ENCODE peak calls at places on chromosomes 7 and 10, in six cellular contexts. D, H, E, B, K and Q are unnamed samples.

GRCh38 chr7:131546583-131547111 is 9.8 kb downstream of the PODXL start:
- DNase-seq in K (peak; percentile 14), E (no peak), H (no peak), D (no peak), B (no peak), Q (peak; percentile 37)

GRCh38 chr7:131244259-131244852 is 83.3 kb upstream of the MKLN1 start:
- DNase-seq in D (peak; percentile 76), K (no peak), B (peak; percentile 5), H (peak; percentile 97), E (no peak), Q (peak; percentile 97)

GRCh38 chr7:5693529-5693928 is 87.9 kb downstream of the RNF216 start:
- DNase-seq in E (no peak), B (no peak), D (peak; percentile 75), H (peak; percentile 76), K (peak; percentile 55), Q (peak; percentile 42)

GRCh38 chr7:158838238-158838637 is 8.9 kb upstream of the ESYT2 start:
- DNase-seq in E (no peak), H (no peak), D (no peak), K (no peak), B (no peak), Q (no peak)

GRCh38 chr10:49272251-49273081 is 26.5 kb upstream of the C10orf71 start:
- DNase-seq in E (peak; percentile 78), H (peak; percentile 4), B (no peak), D (no peak), K (no peak), Q (peak; percentile 24)

GRCh38 chr7:125391921-125392320 is 462.3 kb upstream of the POT1 start:
- DNase-seq in E (no peak), H (no peak), K (no peak), B (no peak), D (no peak), Q (no peak)

GRCh38 chr7:155713382-155713781 is 68.9 kb downstream of the RBM33 start:
- DNase-seq in K (no peak), E (no peak), B (no peak), H (no peak), D (no peak), Q (no peak)

GRCh38 chr10:98589007-98589406 is 142.3 kb upstream of the HPS1 start:
- DNase-seq in D (peak; percentile 75), E (no peak), K (no peak), B (peak; percentile 55), H (peak; percentile 19), Q (peak; percentile 84)

GRCh38 chr7:90347759-90348158 is 1.2 kb downstream of the GTPBP10 start:
- DNase-seq in D (no peak), H (no peak), E (no peak), K (peak; percentile 68), B (no peak), Q (no peak)

GRCh38 chr10:15595260-15595659 is 124.5 kb downstream of the ITGA8 start:
- DNase-seq in B (no peak), D (no peak), E (no peak), H (no peak), K (no peak), Q (no peak)

GRCh38 chr7:106166651-106167342 is 54.7 kb upstream of the SYPL1 start:
- DNase-seq in E (no peak), H (peak; percentile 83), D (peak; percentile 40), K (no peak), B (no peak), Q (peak; percentile 87)

GRCh38 chr7:24052572-24053223 is 231.3 kb upstream of the NPY start:
- DNase-seq in B (peak; percentile 59), H (peak; percentile 20), K (peak; percentile 17), E (no peak), D (peak; percentile 94), Q (peak; percentile 8)

GRCh38 chr10:112232670-112233069 is 49.1 kb upstream of the GPAM start:
- DNase-seq in E (no peak), K (no peak), B (no peak), H (no peak), D (no peak), Q (no peak)

GRCh38 chr7:159084069-159084801 is 60.4 kb downstream of the VIPR2 start:
- DNase-seq in K (no peak), H (no peak), E (peak; percentile 55), D (no peak), B (no peak), Q (no peak)

GRCh38 chr7:6146666-6147065 is 115.5 kb downstream of the ANKRD61 start:
- DNase-seq in K (no peak), B (no peak), H (no peak), E (no peak), D (no peak), Q (no peak)

GRCh38 chr10:127069436-127069835 is 127.0 kb downstream of the INSYN2A start:
- DNase-seq in D (no peak), B (no peak), K (no peak), E (no peak), H (no peak), Q (no peak)

GRCh38 chr7:157474685-157475084 is 137.9 kb downstream of the DNAJB6 start:
- DNase-seq in E (no peak), H (no peak), K (no peak), B (no peak), D (no peak), Q (peak; percentile 12)

GRCh38 chr10:31347705-31348104 is 28.7 kb downstream of the ZEB1 start:
- DNase-seq in D (no peak), K (no peak), B (no peak), E (no peak), H (no peak), Q (no peak)
- H3K4me3 ChIP-seq in D (no peak overlapping the region), K (no peak overlapping the region), B (no peak overlapping the region), E (no peak overlapping the region), H (no peak overlapping the region), Q (no peak overlapping the region)

DNA sequence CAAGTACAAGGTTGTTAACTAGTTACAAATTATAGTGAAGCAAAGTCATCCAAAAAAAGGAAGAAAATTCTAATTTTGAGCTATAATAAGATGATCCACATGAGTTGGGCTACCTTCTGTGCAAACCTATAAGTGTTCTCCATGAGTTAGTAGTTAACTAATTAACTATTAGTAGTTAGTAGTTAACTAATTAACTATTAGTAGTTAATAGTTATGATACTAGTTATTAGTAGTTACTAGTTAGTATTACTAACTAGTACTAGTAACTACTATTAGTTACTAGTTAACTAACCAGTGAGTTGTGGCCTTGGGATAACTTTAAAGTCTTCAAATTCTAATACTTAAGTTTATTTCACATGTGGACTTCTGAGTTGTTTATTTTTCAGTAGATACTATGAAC is 453.4 kb upstream of the GRM3 start:
- DNase-seq in D (no peak), B (no peak), H (no peak), K (no peak), E (no peak), Q (no peak)
- TF ChIP-seq CTCF in D (no peak), B (no peak), H (no peak), K (no peak), E (no peak), Q (no peak)

GRCh38 chr10:133422821-133423771 is 1.3 kb downstream of the SPRN start:
- DNase-seq in B (no peak), E (peak; percentile 15), K (no peak), H (no peak), D (no peak), Q (no peak)
- H3K4me3 ChIP-seq in B (no peak overlapping the region), E (no peak overlapping the region), K (no peak overlapping the region), H (peak overlapping the region; percentile 4), D (no peak overlapping the region), Q (no peak overlapping the region)

GRCh38 chr10:110317866-110318850 is 13.4 kb upstream of the SMNDC1 start:
- DNase-seq in D (no peak), B (no peak), H (no peak), E (no peak), K (no peak), Q (no peak)

GRCh38 chr10:110310741-110311140 is 6.0 kb upstream of the SMNDC1 start:
- DNase-seq in E (no peak), B (no peak), D (no peak), H (no peak), K (no peak), Q (no peak)

GRCh38 chr10:110312206-110312605 is 7.5 kb upstream of the SMNDC1 start:
- DNase-seq in E (no peak), B (no peak), D (no peak), K (no peak), H (no peak), Q (peak; percentile 77)

GRCh38 chr10:110311357-110311949 is 6.7 kb upstream of the SMNDC1 start:
- DNase-seq in B (no peak), K (no peak), E (peak; percentile 17), D (peak; percentile 47), H (peak; percentile 70), Q (peak; percentile 80)

DNA sequence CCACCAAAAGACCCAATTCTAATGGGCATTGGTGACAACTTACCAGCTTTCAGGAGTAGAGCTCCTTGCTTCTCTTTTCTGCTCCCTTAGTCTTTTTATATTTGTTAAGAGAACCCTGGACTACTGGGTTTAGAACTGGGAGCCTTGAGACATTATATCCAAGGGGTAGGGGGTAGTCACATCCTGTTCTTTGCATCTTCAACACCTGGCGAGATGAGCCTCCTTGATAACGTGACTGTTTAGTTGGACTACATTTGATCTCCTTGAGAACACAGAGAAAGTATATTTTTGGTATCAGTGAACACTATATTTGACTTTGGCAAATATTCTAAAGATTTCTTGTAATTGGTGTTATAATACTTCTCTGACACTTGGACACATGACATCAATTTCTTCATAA is 9.0 kb upstream of the SMNDC1 start:
- DNase-seq in E (no peak), H (no peak), D (no peak), K (no peak), B (no peak), Q (no peak)
- TF ChIP-seq CTCF in E (no peak), H (no peak), D (no peak), K (no peak), B (no peak), Q (no peak)

GRCh38 chr7:74027124-74027682 is 770 bp upstream of the ELN start:
- DNase-seq in D (no peak), B (no peak), K (no peak), H (no peak), E (no peak), Q (no peak)

GRCh38 chr7:74029991-74030415 is 2.0 kb downstream of the ELN start:
- DNase-seq in E (no peak), D (no peak), H (no peak), K (no peak), B (no peak), Q (no peak)

GRCh38 chr7:74029094-74029785 is 1.3 kb downstream of the ELN start:
- DNase-seq in K (no peak), B (no peak), D (no peak), H (no peak), E (peak; percentile 50), Q (no peak)

GRCh38 chr7:74027683-74028320 is at the start of gene ELN:
- DNase-seq in K (no peak), B (no peak), D (no peak), E (peak; percentile 89), H (peak; percentile 43), Q (peak; percentile 30)

GRCh38 chr7:74028321-74028812 is 394 bp downstream of the ELN start:
- DNase-seq in K (no peak), D (no peak), B (no peak), E (no peak), H (no peak), Q (no peak)
- H3K4me3 ChIP-seq in K (no peak overlapping the region), D (no peak overlapping the region), B (no peak overlapping the region), E (peak overlapping the region; percentile 22), H (peak overlapping the region; percentile 25), Q (no peak overlapping the region)